ENCODE peak calls at places on chromosomes 11 and 22, in five cellular contexts. G is sciatic nerve, H is glutamatergic neuron, C is nucleus accumbens, Z is hippocampal formation. T is an unnamed sample.

GRCh38 chr22:23218053-23218866 is 38.0 kb downstream of the BCR start:
- DNase-seq in H (no peak), G (no peak), C (no peak), Z (no peak), T (no peak)

GRCh38 chr22:29096736-29097669 is 24.2 kb downstream of the KREMEN1 start:
- DNase-seq in G (no peak), C (no peak), H (no peak), Z (peak; percentile 46), T (peak; percentile 63)

GRCh38 chr11:75342231-75342918 is 9.1 kb downstream of the ARRB1 start:
- DNase-seq in C (peak; percentile 47), Z (peak; percentile 25), H (no peak), G (no peak), T (no peak)

GRCh38 chr11:114079406-114080072 is 20.0 kb downstream of the ZBTB16 start:
- DNase-seq in C (no peak), H (no peak), G (no peak), Z (no peak), T (no peak)

GRCh38 chr11:16902182-16902581 is 112.0 kb downstream of the PLEKHA7 start:
- DNase-seq in C (no peak), G (no peak), H (no peak), Z (no peak), T (no peak)

GRCh38 chr11:58900479-58901420 is 38.5 kb upstream of the GLYATL1 start:
- DNase-seq in H (peak; percentile 95), C (peak; percentile 60), Z (peak; percentile 53), G (peak; percentile 84), T (peak; percentile 65)

GRCh38 chr11:2298131-2298794 is 3.5 kb downstream of the C11orf21 start:
- DNase-seq in G (peak; percentile 53), H (no peak), Z (no peak), C (no peak), T (no peak)

GRCh38 chr11:126790550-126790981 is 210.0 kb downstream of the KIRREL3 start:
- DNase-seq in C (peak; percentile 74), G (no peak), H (no peak), Z (peak; percentile 38), T (peak; percentile 86)

GRCh38 chr11:1200611-1201191 is 22.2 kb upstream of the MUC5B start:
- DNase-seq in Z (no peak), C (no peak), H (peak; percentile 13), G (peak; percentile 39), T (no peak)

GRCh38 chr22:24414523-24414922 is 12.9 kb upstream of the ADORA2A start:
- DNase-seq in C (no peak), H (no peak), Z (no peak), G (no peak), T (no peak)

GRCh38 chr11:35548925-35549561 is 23.6 kb upstream of the PAMR1 start:
- DNase-seq in Z (no peak), C (no peak), H (no peak), G (no peak), T (no peak)

GRCh38 chr11:87432006-87432405 is 394.3 kb downstream of the TMEM135 start:
- DNase-seq in C (no peak), H (no peak), G (no peak), Z (no peak), T (no peak)

GRCh38 chr11:6611092-6612007 is 666 bp downstream of the TAF10 start:
- DNase-seq in G (peak; percentile 82), Z (no peak), C (peak; percentile 45), H (no peak), T (no peak)

GRCh38 chr11:118180300-118180703 is 3.9 kb upstream of the SCN2B start:
- DNase-seq in Z (peak; percentile 96), H (peak; percentile 65), C (peak; percentile 91), G (peak; percentile 78), T (peak; percentile 94)

GRCh38 chr11:7186190-7186589 is 65.5 kb upstream of the SYT9 start:
- DNase-seq in Z (no peak), H (no peak), C (no peak), G (no peak), T (no peak)

GRCh38 chr11:10878408-10879214 is 20.8 kb upstream of the ZBED5 start:
- DNase-seq in H (no peak), Z (no peak), G (no peak), C (no peak), T (peak; percentile 29)

GRCh38 chr22:40265783-40266182 is 80.5 kb upstream of the ADSL start:
- DNase-seq in H (no peak), Z (no peak), G (no peak), C (no peak), T (no peak)

GRCh38 chr11:118338637-118339061 is 3.9 kb downstream of the CD3D start:
- DNase-seq in H (no peak), G (no peak), C (no peak), Z (no peak), T (no peak)

GRCh38 chr11:77396911-77397310 is 77.0 kb downstream of the PAK1 start:
- DNase-seq in H (no peak), G (no peak), Z (no peak), C (no peak), T (no peak)

GRCh38 chr11:99244613-99245012 is 223.9 kb downstream of the CNTN5 start:
- DNase-seq in G (no peak), H (no peak), C (no peak), Z (no peak), T (no peak)

GRCh38 chr11:78019808-78020207 is 3.3 kb downstream of the KCTD14 start:
- DNase-seq in C (no peak), Z (no peak), G (no peak), H (no peak), T (no peak)

GRCh38 chr11:35139883-35140282 is 912 bp downstream of the CD44 start:
- DNase-seq in H (no peak), C (no peak), Z (no peak), G (no peak), T (no peak)

GRCh38 chr11:11416502-11416901 is 63.5 kb upstream of the CSNK2A3 start:
- DNase-seq in G (no peak), C (no peak), H (no peak), Z (no peak), T (peak; percentile 33)

GRCh38 chr11:93648168-93648567 is 13.3 kb upstream of the CEP295 start:
- DNase-seq in H (no peak), Z (no peak), C (no peak), G (no peak), T (no peak)

GRCh38 chr11:118612378-118612777 is 5.0 kb downstream of the PHLDB1 start:
- DNase-seq in Z (no peak), G (peak; percentile 76), H (no peak), C (no peak), T (no peak)

GRCh38 chr11:65209711-65210360 is 28.1 kb downstream of the CAPN1 start:
- DNase-seq in Z (no peak), G (peak; percentile 49), C (no peak), H (no peak), T (no peak)

GRCh38 chr11:121153472-121153871 is 52.4 kb downstream of the TECTA start:
- DNase-seq in Z (no peak), C (no peak), G (no peak), H (no peak), T (no peak)

GRCh38 chr22:32531955-32532818 is 57.6 kb downstream of the FBXO7 start:
- DNase-seq in Z (no peak), G (peak; percentile 92), H (peak; percentile 31), C (no peak), T (no peak)

GRCh38 chr22:26444777-26445176 is 15.7 kb downstream of the ASPHD2 start:
- DNase-seq in H (no peak), G (no peak), Z (no peak), C (no peak), T (no peak)

GRCh38 chr11:803770-804598 is 1.0 kb downstream of the PIDD1 start:
- DNase-seq in G (no peak), C (no peak), Z (no peak), H (peak; percentile 75), T (no peak)

T was measured in globus pallidus.